ENCODE peak calls at places on chromosomes 1 and 21, in four cellular contexts. A, T, B and S are unnamed samples.

GRCh38 chr1:209647212-209647611 is 5.0 kb downstream of the LAMB3 start:
- DNase-seq in A (no peak), T (peak), B (no peak), S (no peak)

GRCh38 chr1:1399870-1400575 is 888 bp upstream of the CCNL2 start:
- DNase-seq in A (peak), T (peak), B (peak), S (no peak)

GRCh38 chr1:180923024-180923841 is 10.5 kb downstream of the KIAA1614 start:
- DNase-seq in A (no peak), T (peak), B (peak), S (no peak)

GRCh38 chr1:2104621-2105427 is 54.6 kb downstream of the PRKCZ start:
- DNase-seq in A (no peak), T (peak), B (peak), S (no peak)

GRCh38 chr1:114771992-114772391 is 8.5 kb downstream of the SIKE1 start:
- DNase-seq in A (no peak), T (no peak), B (no peak), S (no peak)

GRCh38 chr1:6260433-6260934 is 414 bp downstream of the GPR153 start:
- DNase-seq in A (peak), T (no peak), B (peak), S (no peak)

GRCh38 chr21:44354001-44354405 is 582 bp downstream of the TRPM2 start:
- DNase-seq in A (no peak), T (no peak), B (no peak), S (no peak)

GRCh38 chr1:155186266-155186954 is 12.8 kb downstream of the TRIM46 start:
- DNase-seq in A (no peak), T (peak), B (no peak), S (no peak)

GRCh38 chr1:206814716-206815341 is 42.5 kb upstream of the IL10 start:
- DNase-seq in A (no peak), T (peak), B (no peak), S (no peak)